ENCODE peak calls at places on chromosome 6, in eight cellular contexts. One of them, this sample, is unnamed.

GRCh38 chr6:34491091-34491430 is 25.2 kb downstream of the PACSIN1 start:
- DNase-seq in cardiac muscle cell: no peak
- DNase-seq in PC-3: no peak
- DNase-seq in OCI-LY7: no peak
- DNase-seq in IMR-90: peak
- DNase-seq in CD8-positive, alpha-beta T cell: no peak
- DNase-seq in hepatocyte: peak
- DNase-seq in AG04450: no peak
- DNase-seq in this sample: no peak

GRCh38 chr6:112216699-112217551 is 37.4 kb downstream of the LAMA4 start:
- DNase-seq in cardiac muscle cell: no peak
- DNase-seq in PC-3: peak
- DNase-seq in OCI-LY7: no peak
- DNase-seq in IMR-90: peak
- DNase-seq in CD8-positive, alpha-beta T cell: no peak
- DNase-seq in hepatocyte: no peak
- DNase-seq in AG04450: peak
- DNase-seq in this sample: no peak

GRCh38 chr6:138211048-138211581 is 7.2 kb downstream of the PBOV1 start:
- DNase-seq in cardiac muscle cell: no peak
- DNase-seq in PC-3: no peak
- DNase-seq in OCI-LY7: no peak
- DNase-seq in IMR-90: no peak
- DNase-seq in CD8-positive, alpha-beta T cell: no peak
- DNase-seq in hepatocyte: no peak
- DNase-seq in AG04450: no peak
- DNase-seq in this sample: no peak

GRCh38 chr6:134431306-134431919 is 113.5 kb upstream of the SGK1 start:
- DNase-seq in cardiac muscle cell: no peak
- DNase-seq in PC-3: peak
- DNase-seq in OCI-LY7: no peak
- DNase-seq in IMR-90: peak
- DNase-seq in CD8-positive, alpha-beta T cell: no peak
- DNase-seq in hepatocyte: no peak
- DNase-seq in AG04450: no peak
- DNase-seq in this sample: no peak

GRCh38 chr6:163288066-163288465 is 126.5 kb upstream of the QKI start:
- DNase-seq in cardiac muscle cell: peak
- DNase-seq in PC-3: no peak
- DNase-seq in OCI-LY7: no peak
- DNase-seq in IMR-90: no peak
- DNase-seq in CD8-positive, alpha-beta T cell: no peak
- DNase-seq in hepatocyte: no peak
- DNase-seq in AG04450: no peak
- DNase-seq in this sample: no peak

GRCh38 chr6:193773-194310 is 98.4 kb upstream of the DUSP22 start:
- DNase-seq in cardiac muscle cell: no peak
- DNase-seq in PC-3: no peak
- DNase-seq in OCI-LY7: peak
- DNase-seq in IMR-90: no peak
- DNase-seq in CD8-positive, alpha-beta T cell: no peak
- DNase-seq in hepatocyte: no peak
- DNase-seq in AG04450: no peak
- DNase-seq in this sample: no peak

GRCh38 chr6:169841907-169842606 is 90.6 kb downstream of the ERMARD start:
- DNase-seq in cardiac muscle cell: no peak
- DNase-seq in PC-3: no peak
- DNase-seq in OCI-LY7: no peak
- DNase-seq in IMR-90: no peak
- DNase-seq in CD8-positive, alpha-beta T cell: peak
- DNase-seq in hepatocyte: no peak
- DNase-seq in AG04450: no peak
- DNase-seq in this sample: no peak

GRCh38 chr6:53956068-53956711 is 155.1 kb upstream of the MLIP start:
- DNase-seq in cardiac muscle cell: peak
- DNase-seq in PC-3: peak
- DNase-seq in OCI-LY7: peak
- DNase-seq in IMR-90: peak
- DNase-seq in CD8-positive, alpha-beta T cell: no peak
- DNase-seq in hepatocyte: peak
- DNase-seq in AG04450: peak
- DNase-seq in this sample: peak

GRCh38 chr6:128456510-128457244 is 63.7 kb downstream of the PTPRK start:
- DNase-seq in cardiac muscle cell: no peak
- DNase-seq in PC-3: no peak
- DNase-seq in OCI-LY7: no peak
- DNase-seq in IMR-90: no peak
- DNase-seq in CD8-positive, alpha-beta T cell: no peak
- DNase-seq in hepatocyte: no peak
- DNase-seq in AG04450: no peak
- DNase-seq in this sample: no peak

GRCh38 chr6:47209632-47210031 is 100.1 kb downstream of the TNFRSF21 start:
- DNase-seq in cardiac muscle cell: no peak
- DNase-seq in PC-3: no peak
- DNase-seq in OCI-LY7: no peak
- DNase-seq in IMR-90: peak
- DNase-seq in CD8-positive, alpha-beta T cell: no peak
- DNase-seq in hepatocyte: no peak
- DNase-seq in AG04450: no peak
- DNase-seq in this sample: no peak

GRCh38 chr6:46191961-46192360 is 21.2 kb upstream of the ENPP5 start:
- DNase-seq in cardiac muscle cell: no peak
- DNase-seq in PC-3: peak
- DNase-seq in OCI-LY7: no peak
- DNase-seq in IMR-90: peak
- DNase-seq in CD8-positive, alpha-beta T cell: no peak
- DNase-seq in hepatocyte: no peak
- DNase-seq in AG04450: no peak
- DNase-seq in this sample: no peak

GRCh38 chr6:33683051-33683571 is 28.4 kb downstream of the UQCC2 start:
- DNase-seq in cardiac muscle cell: no peak
- DNase-seq in PC-3: no peak
- DNase-seq in OCI-LY7: no peak
- DNase-seq in IMR-90: no peak
- DNase-seq in CD8-positive, alpha-beta T cell: peak
- DNase-seq in hepatocyte: no peak
- DNase-seq in AG04450: no peak
- DNase-seq in this sample: no peak

GRCh38 chr6:145844933-145845531 is 30.4 kb upstream of the FBXO30 start:
- DNase-seq in cardiac muscle cell: no peak
- DNase-seq in PC-3: no peak
- DNase-seq in OCI-LY7: no peak
- DNase-seq in IMR-90: no peak
- DNase-seq in CD8-positive, alpha-beta T cell: no peak
- DNase-seq in hepatocyte: no peak
- DNase-seq in AG04450: no peak
- DNase-seq in this sample: peak

GRCh38 chr6:106102034-106102433 is 15.9 kb downstream of the PRDM1 start:
- DNase-seq in cardiac muscle cell: no peak
- DNase-seq in PC-3: no peak
- DNase-seq in OCI-LY7: no peak
- DNase-seq in IMR-90: no peak
- DNase-seq in CD8-positive, alpha-beta T cell: no peak
- DNase-seq in hepatocyte: no peak
- DNase-seq in AG04450: no peak
- DNase-seq in this sample: no peak
- H3K4me3 ChIP-seq in cardiac muscle cell: no peak
- H3K4me3 ChIP-seq in PC-3: no peak
- H3K4me3 ChIP-seq in OCI-LY7: no peak
- H3K4me3 ChIP-seq in IMR-90: no peak
- H3K4me3 ChIP-seq in CD8-positive, alpha-beta T cell: no peak
- H3K4me3 ChIP-seq in hepatocyte: no peak
- H3K4me3 ChIP-seq in AG04450: no peak
- H3K4me3 ChIP-seq in this sample: peak

GRCh38 chr6:11043552-11043960 is 549 bp downstream of the ELOVL2 start:
- DNase-seq in cardiac muscle cell: peak
- DNase-seq in PC-3: no peak
- DNase-seq in OCI-LY7: no peak
- DNase-seq in IMR-90: no peak
- DNase-seq in CD8-positive, alpha-beta T cell: no peak
- DNase-seq in hepatocyte: peak
- DNase-seq in AG04450: no peak
- DNase-seq in this sample: no peak

GRCh38 chr6:11042750-11043551 is 1.2 kb downstream of the ELOVL2 start:
- DNase-seq in cardiac muscle cell: no peak
- DNase-seq in PC-3: no peak
- DNase-seq in OCI-LY7: no peak
- DNase-seq in IMR-90: peak
- DNase-seq in CD8-positive, alpha-beta T cell: no peak
- DNase-seq in hepatocyte: no peak
- DNase-seq in AG04450: no peak
- DNase-seq in this sample: no peak

GRCh38 chr6:11044712-11045167 is 635 bp upstream of the ELOVL2 start:
- DNase-seq in cardiac muscle cell: no peak
- DNase-seq in PC-3: no peak
- DNase-seq in OCI-LY7: no peak
- DNase-seq in IMR-90: no peak
- DNase-seq in CD8-positive, alpha-beta T cell: no peak
- DNase-seq in hepatocyte: no peak
- DNase-seq in AG04450: no peak
- DNase-seq in this sample: no peak

GRCh38 chr6:11042025-11042749 is 1.9 kb downstream of the ELOVL2 start:
- DNase-seq in cardiac muscle cell: no peak
- DNase-seq in PC-3: no peak
- DNase-seq in OCI-LY7: no peak
- DNase-seq in IMR-90: no peak
- DNase-seq in CD8-positive, alpha-beta T cell: no peak
- DNase-seq in hepatocyte: no peak
- DNase-seq in AG04450: no peak
- DNase-seq in this sample: no peak

GRCh38 chr6:11043961-11044711 is at the start of gene ELOVL2:
- DNase-seq in cardiac muscle cell: peak
- DNase-seq in PC-3: peak
- DNase-seq in OCI-LY7: no peak
- DNase-seq in IMR-90: peak
- DNase-seq in CD8-positive, alpha-beta T cell: peak
- DNase-seq in hepatocyte: peak
- DNase-seq in AG04450: no peak
- DNase-seq in this sample: peak
- TF ChIP-seq CTCF in cardiac muscle cell: peak
- TF ChIP-seq CTCF in PC-3: peak
- TF ChIP-seq CTCF in OCI-LY7: no peak
- TF ChIP-seq CTCF in IMR-90: peak
- TF ChIP-seq CTCF in CD8-positive, alpha-beta T cell: peak
- TF ChIP-seq CTCF in hepatocyte: peak
- TF ChIP-seq CTCF in AG04450: peak
- TF ChIP-seq CTCF in this sample: peak

GRCh38 chr6:29629571-29629970 is 3.4 kb downstream of the GABBR1 start:
- DNase-seq in cardiac muscle cell: no peak
- DNase-seq in PC-3: no peak
- DNase-seq in OCI-LY7: no peak
- DNase-seq in IMR-90: no peak
- DNase-seq in CD8-positive, alpha-beta T cell: no peak
- DNase-seq in hepatocyte: no peak
- DNase-seq in AG04450: no peak
- DNase-seq in this sample: no peak

GRCh38 chr6:29632789-29633531 is at the start of gene GABBR1:
- DNase-seq in cardiac muscle cell: peak
- DNase-seq in PC-3: peak
- DNase-seq in OCI-LY7: peak
- DNase-seq in IMR-90: peak
- DNase-seq in CD8-positive, alpha-beta T cell: peak
- DNase-seq in hepatocyte: peak
- DNase-seq in AG04450: peak
- DNase-seq in this sample: peak

GRCh38 chr6:29633532-29633901 is 534 bp upstream of the GABBR1 start:
- DNase-seq in cardiac muscle cell: no peak
- DNase-seq in PC-3: no peak
- DNase-seq in OCI-LY7: peak
- DNase-seq in IMR-90: peak
- DNase-seq in CD8-positive, alpha-beta T cell: no peak
- DNase-seq in hepatocyte: peak
- DNase-seq in AG04450: no peak
- DNase-seq in this sample: no peak

GRCh38 chr6:29631860-29632731 is 887 bp downstream of the GABBR1 start:
- DNase-seq in cardiac muscle cell: peak
- DNase-seq in PC-3: peak
- DNase-seq in OCI-LY7: peak
- DNase-seq in IMR-90: peak
- DNase-seq in CD8-positive, alpha-beta T cell: peak
- DNase-seq in hepatocyte: peak
- DNase-seq in AG04450: no peak
- DNase-seq in this sample: peak

DNA sequence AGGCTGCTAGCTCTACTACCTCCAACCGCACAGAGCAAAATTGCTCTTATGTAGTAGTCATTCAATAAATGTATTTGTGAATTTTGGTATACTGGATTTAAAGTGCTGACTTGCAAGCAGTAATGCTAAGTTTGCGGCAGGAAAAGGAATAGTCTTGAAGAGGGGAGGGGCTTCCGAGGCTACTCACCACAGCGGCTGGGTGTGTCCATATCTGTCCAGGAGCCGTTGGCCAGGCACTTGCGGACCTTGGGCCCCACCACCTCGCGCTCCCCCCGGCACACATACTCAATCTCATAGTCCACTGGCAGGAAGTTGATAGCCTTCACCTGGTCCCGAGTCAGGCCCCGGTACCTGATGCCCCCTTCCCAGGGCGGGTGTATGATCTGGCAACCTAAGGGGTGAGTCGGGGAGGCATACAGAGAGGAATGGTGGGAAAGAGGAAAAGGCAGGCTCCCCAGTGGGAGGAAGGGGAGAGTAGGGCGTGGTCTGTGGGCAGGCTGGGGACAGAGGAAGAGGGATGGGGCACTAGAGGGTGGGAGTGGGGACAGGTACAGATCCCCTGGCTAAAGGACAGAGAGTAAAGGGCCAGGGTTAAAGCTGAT is 1.7 kb downstream of the GABBR1 start:
- DNase-seq in cardiac muscle cell: no peak
- DNase-seq in PC-3: no peak
- DNase-seq in OCI-LY7: no peak
- DNase-seq in IMR-90: peak
- DNase-seq in CD8-positive, alpha-beta T cell: no peak
- DNase-seq in hepatocyte: peak
- DNase-seq in AG04450: no peak
- DNase-seq in this sample: no peak
- H3K4me3 ChIP-seq in cardiac muscle cell: no peak
- H3K4me3 ChIP-seq in PC-3: peak
- H3K4me3 ChIP-seq in OCI-LY7: no peak
- H3K4me3 ChIP-seq in IMR-90: peak
- H3K4me3 ChIP-seq in CD8-positive, alpha-beta T cell: no peak
- H3K4me3 ChIP-seq in hepatocyte: no peak
- H3K4me3 ChIP-seq in AG04450: peak
- H3K4me3 ChIP-seq in this sample: no peak

DNA sequence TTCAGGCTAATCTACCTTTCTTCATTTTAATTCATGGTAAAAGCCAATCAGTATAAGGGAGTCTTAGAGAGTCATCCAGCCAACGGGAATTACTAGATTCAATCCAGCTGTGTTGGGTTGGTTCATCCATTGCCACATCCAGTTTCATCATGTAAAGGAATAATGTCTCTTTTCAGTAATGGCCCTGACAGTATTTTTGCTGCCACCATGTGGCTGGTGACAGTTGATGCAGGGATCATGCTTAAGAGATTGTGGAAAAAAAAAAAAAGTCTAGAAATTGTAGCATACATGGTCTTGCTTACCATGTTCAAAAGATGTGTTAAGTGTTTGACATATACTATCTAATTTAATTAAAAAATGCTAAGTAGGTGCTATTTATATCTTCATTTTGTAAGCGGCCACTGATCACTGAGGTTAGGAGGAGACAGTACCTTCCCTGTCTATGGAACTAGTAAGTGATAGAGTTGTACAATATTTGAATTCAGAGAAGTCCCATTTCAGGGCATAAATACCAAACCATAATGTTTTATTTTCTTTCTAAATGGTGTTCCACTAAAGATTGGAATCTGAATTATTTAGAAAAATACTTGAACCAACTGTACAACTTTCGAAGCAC is 135.9 kb downstream of the KHDRBS2 start:
- DNase-seq in cardiac muscle cell: peak
- DNase-seq in PC-3: peak
- DNase-seq in OCI-LY7: peak
- DNase-seq in IMR-90: peak
- DNase-seq in CD8-positive, alpha-beta T cell: no peak
- DNase-seq in hepatocyte: peak
- DNase-seq in AG04450: no peak
- DNase-seq in this sample: no peak
- TF ChIP-seq CTCF in cardiac muscle cell: peak
- TF ChIP-seq CTCF in PC-3: peak
- TF ChIP-seq CTCF in OCI-LY7: peak
- TF ChIP-seq CTCF in IMR-90: peak
- TF ChIP-seq CTCF in CD8-positive, alpha-beta T cell: no peak
- TF ChIP-seq CTCF in hepatocyte: peak
- TF ChIP-seq CTCF in AG04450: peak
- TF ChIP-seq CTCF in this sample: peak